ENCODE peak calls at places on chromosomes 13 and 19, in four cellular contexts. F is HCT116, X is GM23338, M is SK-N-SH. N is an unnamed sample.

GRCh38 chr19:45305421-45305820 is 17.3 kb downstream of the CKM start:
- DNase-seq in F (no peak), X (peak; percentile 69), M (no peak), N (no peak)

GRCh38 chr13:111943229-111943795 is 123.6 kb upstream of the SOX1 start:
- DNase-seq in F (no peak), M (no peak), X (no peak), N (no peak)

GRCh38 chr13:41764558-41764957 is 196.4 kb downstream of the VWA8 start:
- DNase-seq in M (no peak), X (no peak), F (no peak), N (no peak)

GRCh38 chr13:33351324-33351723 is 65.8 kb upstream of the STARD13 start:
- DNase-seq in M (no peak), X (no peak), F (peak; percentile 27), N (peak; percentile 65)

GRCh38 chr13:111449041-111449440 is 128.6 kb downstream of the TEX29 start:
- DNase-seq in F (no peak), M (no peak), X (no peak), N (no peak)

GRCh38 chr13:75383064-75383715 is 98.8 kb downstream of the TBC1D4 start:
- DNase-seq in X (no peak), M (no peak), F (no peak), N (no peak)

GRCh38 chr19:1001538-1002166 is 1.4 kb downstream of the GRIN3B start:
- DNase-seq in M (peak; percentile 90), X (peak; percentile 80), F (no peak), N (peak; percentile 37)

GRCh38 chr13:104936304-104936703 is 1599.2 kb downstream of the EFNB2 start:
- DNase-seq in X (no peak), F (no peak), M (no peak), N (no peak)

GRCh38 chr13:96091164-96091931 is 1.4 kb downstream of the HS6ST3 start:
- DNase-seq in X (peak; percentile 67), F (no peak), M (peak; percentile 46), N (peak; percentile 12)

GRCh38 chr19:16509141-16510061 is 13.2 kb downstream of the C19orf44 start:
- DNase-seq in M (peak; percentile 1), F (no peak), X (no peak), N (no peak)

GRCh38 chr13:26953273-26953672 is 192.7 kb upstream of the GPR12 start:
- DNase-seq in F (no peak), X (no peak), M (no peak), N (no peak)

GRCh38 chr19:1407662-1408299 is 395 bp downstream of the DAZAP1 start:
- DNase-seq in X (no peak), F (no peak), M (no peak), N (no peak)

GRCh38 chr13:109400625-109401257 is 385.6 kb downstream of the IRS2 start:
- DNase-seq in F (no peak), X (no peak), M (peak; percentile 64), N (no peak)

GRCh38 chr13:28268800-28269223 is 130.5 kb downstream of the PAN3 start:
- DNase-seq in M (no peak), X (no peak), F (no peak), N (no peak)

GRCh38 chr13:94112227-94112626 is 367.3 kb downstream of the DCT start:
- DNase-seq in X (no peak), M (no peak), F (no peak), N (no peak)

GRCh38 chr13:113357529-113357928 is 6.4 kb downstream of the GRTP1 start:
- DNase-seq in F (no peak), X (no peak), M (no peak), N (no peak)

GRCh38 chr19:9313756-9314155 is 4.1 kb upstream of the ZNF699 start:
- DNase-seq in F (no peak), M (no peak), X (no peak), N (no peak)

GRCh38 chr19:9309974-9310446 is 372 bp upstream of the ZNF699 start:
- DNase-seq in F (peak; percentile 91), X (peak; percentile 99), M (peak; percentile 92), N (no peak)

GRCh38 chr19:9309139-9309973 is at the start of gene ZNF699:
- DNase-seq in X (peak; percentile 99), M (peak; percentile 95), F (peak; percentile 96), N (peak; percentile 98)

GRCh38 chr19:9306443-9306842 is 3.2 kb downstream of the ZNF699 start:
- DNase-seq in X (no peak), M (no peak), F (no peak), N (no peak)

GRCh38 chr19:9308091-9308490 is 1.5 kb downstream of the ZNF699 start:
- DNase-seq in M (no peak), X (no peak), F (no peak), N (no peak)
- H3K36me3 ChIP-seq in M (peaks cover 24% of the 10 kb centered on the region), X (no peaks in the 10 kb centered on the region), F (no peaks in the 10 kb centered on the region), N (no peaks in the 10 kb centered on the region)

GRCh38 chr19:50030225-50030624 is 4.4 kb downstream of the ZNF473 start:
- DNase-seq in X (no peak), M (no peak), F (no peak), N (no peak)
- H3K79me2 ChIP-seq in X (peaks cover 35% of the 10 kb centered on the region), M (peaks cover 80% of the 10 kb centered on the region), F (peaks cover 93% of the 10 kb centered on the region), N (peaks cover 18% of the 10 kb centered on the region)

DNA sequence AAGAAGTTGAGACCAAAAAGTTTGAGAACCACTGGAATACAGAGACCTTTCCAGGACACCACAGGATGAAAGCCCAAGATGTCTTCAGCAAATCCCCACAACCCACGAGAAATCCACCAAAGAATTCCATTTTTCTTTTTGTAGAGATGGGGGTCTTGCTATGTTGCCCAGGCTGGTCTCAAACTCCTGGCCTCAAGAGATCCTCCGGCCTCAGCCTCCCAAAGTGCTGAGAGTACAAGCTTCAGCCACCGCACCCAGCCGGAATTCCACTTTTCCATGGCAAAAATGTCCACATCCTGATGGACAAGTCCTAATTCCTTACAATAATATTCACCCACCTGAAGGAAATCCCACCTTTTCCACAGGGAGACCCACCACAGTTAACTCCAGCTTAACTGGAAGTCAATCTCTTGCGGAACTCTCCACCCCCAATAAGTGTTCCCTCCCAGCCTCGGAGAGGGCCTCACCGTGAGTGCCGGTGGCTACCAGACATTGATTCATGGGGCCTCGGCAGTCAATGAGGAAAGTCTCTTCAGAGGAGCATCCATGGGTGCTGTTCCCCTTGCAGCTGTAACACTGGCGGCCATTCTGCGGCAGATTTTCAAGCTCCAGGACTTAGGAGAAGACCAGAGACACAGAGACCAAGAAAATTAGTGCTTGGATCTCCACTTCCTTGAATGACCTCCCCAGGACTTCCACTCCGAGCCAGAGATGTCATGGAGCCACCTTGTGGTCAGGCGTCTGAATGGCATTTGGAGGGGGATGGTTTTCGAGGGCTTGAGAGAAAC is 12.3 kb upstream of the CADM4 start:
- DNase-seq in M (peak; percentile 72), F (no peak), X (peak; percentile 88), N (peak; percentile 77)
- TF ChIP-seq POLR2AphosphoS5 in M (no peak), F (no peak), X (no peak), N (no peak)

GRCh38 chr19:42208612-42209011 is 8.9 kb downstream of the DEDD2 start:
- DNase-seq in F (no peak), M (no peak), X (no peak), N (no peak)
- H3K36me3 ChIP-seq in F (peaks cover 43% of the 10 kb centered on the region), M (peaks cover 24% of the 10 kb centered on the region), X (peaks cover 34% of the 10 kb centered on the region), N (no peaks in the 10 kb centered on the region)

GRCh38 chr13:52387721-52388120 is 18.3 kb downstream of the THSD1 start:
- DNase-seq in F (no peak), M (no peak), X (no peak), N (no peak)

GRCh38 chr13:52377898-52378297 is 28.1 kb downstream of the THSD1 start:
- DNase-seq in X (no peak), M (no peak), F (no peak), N (no peak)

GRCh38 chr13:52378312-52378711 is 27.7 kb downstream of the THSD1 start:
- DNase-seq in X (no peak), M (no peak), F (no peak), N (no peak)

DNA sequence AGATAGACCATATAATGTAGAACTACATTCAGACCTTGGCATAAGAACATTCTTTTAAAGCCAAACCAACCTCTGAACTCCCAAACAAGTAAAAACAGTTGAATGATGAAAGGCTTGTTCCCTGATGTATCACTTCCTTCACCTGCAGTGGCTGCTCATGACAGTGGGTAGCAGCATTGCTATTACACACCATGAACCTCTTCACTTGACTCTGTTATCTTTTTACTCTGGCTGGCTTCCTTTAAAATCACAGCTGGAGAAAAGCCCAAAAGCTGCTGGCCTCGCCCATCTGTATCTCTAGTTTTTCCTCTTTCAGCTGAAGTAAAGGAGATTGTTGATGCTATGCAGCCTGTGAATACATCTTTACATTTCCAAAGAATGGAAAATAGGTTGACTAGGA is 22.6 kb downstream of the THSD1 start:
- DNase-seq in X (no peak), F (no peak), M (no peak), N (peak; percentile 7)
- H3K79me2 ChIP-seq in X (no peaks in the 10 kb centered on the region), F (no peaks in the 10 kb centered on the region), M (no peaks in the 10 kb centered on the region), N (peaks cover 6% of the 10 kb centered on the region)

GRCh38 chr19:11130824-11131455 is 24.6 kb downstream of the SPC24 start:
- DNase-seq in X (peak; percentile 85), M (peak; percentile 86), F (peak; percentile 35), N (peak; percentile 87)
- TF ChIP-seq POLR2AphosphoS5 in X (no peak), M (no peak), F (no peak), N (peak; percentile 72)

N was measured in endothelial cell of umbilical vein.